ENCODE peak calls at places on chromosomes 1 and 21, in ten cellular contexts. One of them, this sample, is unnamed.

GRCh38 chr1:116203192-116203723 is 92.1 kb downstream of the MAB21L3 start:
- DNase-seq in fibroblast of lung: no peak
- DNase-seq in neural progenitor cell: no peak
- DNase-seq in Karpas-422: no peak
- DNase-seq in K562: no peak
- DNase-seq in GM23248: peak
- DNase-seq in astrocyte: peak
- DNase-seq in H9: no peak
- DNase-seq in hepatocyte: no peak
- DNase-seq in IMR-90: no peak
- DNase-seq in this sample: no peak

GRCh38 chr1:86965012-86965826 is 50.8 kb downstream of the HS2ST1 start:
- DNase-seq in fibroblast of lung: peak
- DNase-seq in neural progenitor cell: peak
- DNase-seq in Karpas-422: peak
- DNase-seq in K562: no peak
- DNase-seq in GM23248: peak
- DNase-seq in astrocyte: no peak
- DNase-seq in H9: no peak
- DNase-seq in hepatocyte: peak
- DNase-seq in IMR-90: peak
- DNase-seq in this sample: peak

GRCh38 chr1:227760377-227760776 is 25.1 kb downstream of the SNAP47 start:
- DNase-seq in fibroblast of lung: no peak
- DNase-seq in neural progenitor cell: no peak
- DNase-seq in Karpas-422: no peak
- DNase-seq in K562: no peak
- DNase-seq in GM23248: no peak
- DNase-seq in astrocyte: no peak
- DNase-seq in H9: no peak
- DNase-seq in hepatocyte: no peak
- DNase-seq in IMR-90: no peak
- DNase-seq in this sample: no peak

GRCh38 chr1:175042650-175043049 is 19.4 kb upstream of the MRPS14 start:
- DNase-seq in fibroblast of lung: no peak
- DNase-seq in neural progenitor cell: no peak
- DNase-seq in Karpas-422: no peak
- DNase-seq in K562: no peak
- DNase-seq in GM23248: no peak
- DNase-seq in astrocyte: no peak
- DNase-seq in H9: no peak
- DNase-seq in hepatocyte: no peak
- DNase-seq in IMR-90: no peak
- DNase-seq in this sample: no peak

GRCh38 chr1:226915672-226915995 is 24.5 kb upstream of the COQ8A start:
- DNase-seq in fibroblast of lung: no peak
- DNase-seq in neural progenitor cell: no peak
- DNase-seq in Karpas-422: no peak
- DNase-seq in K562: no peak
- DNase-seq in GM23248: no peak
- DNase-seq in astrocyte: no peak
- DNase-seq in H9: no peak
- DNase-seq in hepatocyte: no peak
- DNase-seq in IMR-90: no peak
- DNase-seq in this sample: no peak

GRCh38 chr1:35264861-35265260 is 3.6 kb upstream of the ZMYM4 start:
- DNase-seq in fibroblast of lung: peak
- DNase-seq in neural progenitor cell: no peak
- DNase-seq in Karpas-422: no peak
- DNase-seq in K562: no peak
- DNase-seq in GM23248: peak
- DNase-seq in astrocyte: peak
- DNase-seq in H9: peak
- DNase-seq in hepatocyte: no peak
- DNase-seq in IMR-90: peak
- DNase-seq in this sample: no peak

GRCh38 chr1:54604572-54605370 is 18.6 kb downstream of the FAM151A start:
- DNase-seq in fibroblast of lung: no peak
- DNase-seq in neural progenitor cell: no peak
- DNase-seq in Karpas-422: no peak
- DNase-seq in K562: no peak
- DNase-seq in GM23248: no peak
- DNase-seq in astrocyte: no peak
- DNase-seq in H9: no peak
- DNase-seq in hepatocyte: no peak
- DNase-seq in IMR-90: no peak
- DNase-seq in this sample: peak

GRCh38 chr1:150151291-150152181 is 1.8 kb downstream of the PLEKHO1 start:
- DNase-seq in fibroblast of lung: no peak
- DNase-seq in neural progenitor cell: no peak
- DNase-seq in Karpas-422: no peak
- DNase-seq in K562: no peak
- DNase-seq in GM23248: peak
- DNase-seq in astrocyte: no peak
- DNase-seq in H9: no peak
- DNase-seq in hepatocyte: no peak
- DNase-seq in IMR-90: no peak
- DNase-seq in this sample: peak

GRCh38 chr1:119101563-119101962 is 38.9 kb downstream of the WARS2 start:
- DNase-seq in fibroblast of lung: peak
- DNase-seq in neural progenitor cell: no peak
- DNase-seq in Karpas-422: no peak
- DNase-seq in K562: no peak
- DNase-seq in GM23248: peak
- DNase-seq in astrocyte: peak
- DNase-seq in H9: no peak
- DNase-seq in hepatocyte: peak
- DNase-seq in IMR-90: peak
- DNase-seq in this sample: no peak

GRCh38 chr1:15820478-15820877 is 13.0 kb upstream of the UQCRHL start:
- DNase-seq in fibroblast of lung: no peak
- DNase-seq in neural progenitor cell: no peak
- DNase-seq in Karpas-422: no peak
- DNase-seq in K562: no peak
- DNase-seq in GM23248: peak
- DNase-seq in astrocyte: peak
- DNase-seq in H9: no peak
- DNase-seq in hepatocyte: no peak
- DNase-seq in IMR-90: peak
- DNase-seq in this sample: no peak

GRCh38 chr1:227450489-227450888 is 112.9 kb upstream of the ZNF678 start:
- DNase-seq in fibroblast of lung: no peak
- DNase-seq in neural progenitor cell: no peak
- DNase-seq in Karpas-422: no peak
- DNase-seq in K562: no peak
- DNase-seq in GM23248: no peak
- DNase-seq in astrocyte: no peak
- DNase-seq in H9: no peak
- DNase-seq in hepatocyte: no peak
- DNase-seq in IMR-90: no peak
- DNase-seq in this sample: no peak

GRCh38 chr1:111553199-111553598 is 49.8 kb upstream of the ADORA3 start:
- DNase-seq in fibroblast of lung: no peak
- DNase-seq in neural progenitor cell: no peak
- DNase-seq in Karpas-422: no peak
- DNase-seq in K562: no peak
- DNase-seq in GM23248: peak
- DNase-seq in astrocyte: peak
- DNase-seq in H9: no peak
- DNase-seq in hepatocyte: no peak
- DNase-seq in IMR-90: peak
- DNase-seq in this sample: no peak

GRCh38 chr1:209387969-209388329 is 195.6 kb upstream of the CAMK1G start:
- DNase-seq in fibroblast of lung: no peak
- DNase-seq in neural progenitor cell: no peak
- DNase-seq in Karpas-422: no peak
- DNase-seq in K562: no peak
- DNase-seq in GM23248: peak
- DNase-seq in astrocyte: peak
- DNase-seq in H9: no peak
- DNase-seq in hepatocyte: no peak
- DNase-seq in IMR-90: peak
- DNase-seq in this sample: no peak

GRCh38 chr1:165631403-165632151 is 543 bp downstream of the MGST3 start:
- DNase-seq in fibroblast of lung: peak
- DNase-seq in neural progenitor cell: peak
- DNase-seq in Karpas-422: no peak
- DNase-seq in K562: peak
- DNase-seq in GM23248: peak
- DNase-seq in astrocyte: peak
- DNase-seq in H9: peak
- DNase-seq in hepatocyte: peak
- DNase-seq in IMR-90: peak
- DNase-seq in this sample: peak

GRCh38 chr1:150875197-150876110 is 945 bp downstream of the ARNT start:
- DNase-seq in fibroblast of lung: peak
- DNase-seq in neural progenitor cell: no peak
- DNase-seq in Karpas-422: no peak
- DNase-seq in K562: no peak
- DNase-seq in GM23248: peak
- DNase-seq in astrocyte: no peak
- DNase-seq in H9: no peak
- DNase-seq in hepatocyte: peak
- DNase-seq in IMR-90: no peak
- DNase-seq in this sample: peak

GRCh38 chr1:33294071-33295010 is 26.6 kb downstream of the A3GALT2 start:
- DNase-seq in fibroblast of lung: no peak
- DNase-seq in neural progenitor cell: no peak
- DNase-seq in Karpas-422: no peak
- DNase-seq in K562: no peak
- DNase-seq in GM23248: no peak
- DNase-seq in astrocyte: no peak
- DNase-seq in H9: no peak
- DNase-seq in hepatocyte: no peak
- DNase-seq in IMR-90: no peak
- DNase-seq in this sample: no peak
- H3K4me2 ChIP-seq in fibroblast of lung: no peak
- H3K4me2 ChIP-seq in neural progenitor cell: no peak
- H3K4me2 ChIP-seq in Karpas-422: no peak
- H3K4me2 ChIP-seq in K562: no peak
- H3K4me2 ChIP-seq in GM23248: no peak
- H3K4me2 ChIP-seq in astrocyte: no peak
- H3K4me2 ChIP-seq in H9: no peak
- H3K4me2 ChIP-seq in hepatocyte: no peak
- H3K4me2 ChIP-seq in IMR-90: no peak
- H3K4me2 ChIP-seq in this sample: no peak

GRCh38 chr1:77888429-77889239 is at the start of gene NEXN:
- DNase-seq in fibroblast of lung: peak
- DNase-seq in neural progenitor cell: peak
- DNase-seq in Karpas-422: no peak
- DNase-seq in K562: peak
- DNase-seq in GM23248: peak
- DNase-seq in astrocyte: peak
- DNase-seq in H9: peak
- DNase-seq in hepatocyte: peak
- DNase-seq in IMR-90: peak
- DNase-seq in this sample: no peak

GRCh38 chr1:77888071-77888428 is 374 bp upstream of the NEXN start:
- DNase-seq in fibroblast of lung: peak
- DNase-seq in neural progenitor cell: no peak
- DNase-seq in Karpas-422: no peak
- DNase-seq in K562: no peak
- DNase-seq in GM23248: peak
- DNase-seq in astrocyte: peak
- DNase-seq in H9: no peak
- DNase-seq in hepatocyte: peak
- DNase-seq in IMR-90: peak
- DNase-seq in this sample: no peak

GRCh38 chr1:77891200-77891599 is 2.8 kb downstream of the NEXN start:
- DNase-seq in fibroblast of lung: no peak
- DNase-seq in neural progenitor cell: no peak
- DNase-seq in Karpas-422: no peak
- DNase-seq in K562: no peak
- DNase-seq in GM23248: no peak
- DNase-seq in astrocyte: no peak
- DNase-seq in H9: no peak
- DNase-seq in hepatocyte: no peak
- DNase-seq in IMR-90: no peak
- DNase-seq in this sample: no peak

GRCh38 chr1:77889671-77890070 is 1.2 kb downstream of the NEXN start:
- DNase-seq in fibroblast of lung: peak
- DNase-seq in neural progenitor cell: no peak
- DNase-seq in Karpas-422: no peak
- DNase-seq in K562: no peak
- DNase-seq in GM23248: peak
- DNase-seq in astrocyte: peak
- DNase-seq in H9: no peak
- DNase-seq in hepatocyte: peak
- DNase-seq in IMR-90: peak
- DNase-seq in this sample: no peak

DNA sequence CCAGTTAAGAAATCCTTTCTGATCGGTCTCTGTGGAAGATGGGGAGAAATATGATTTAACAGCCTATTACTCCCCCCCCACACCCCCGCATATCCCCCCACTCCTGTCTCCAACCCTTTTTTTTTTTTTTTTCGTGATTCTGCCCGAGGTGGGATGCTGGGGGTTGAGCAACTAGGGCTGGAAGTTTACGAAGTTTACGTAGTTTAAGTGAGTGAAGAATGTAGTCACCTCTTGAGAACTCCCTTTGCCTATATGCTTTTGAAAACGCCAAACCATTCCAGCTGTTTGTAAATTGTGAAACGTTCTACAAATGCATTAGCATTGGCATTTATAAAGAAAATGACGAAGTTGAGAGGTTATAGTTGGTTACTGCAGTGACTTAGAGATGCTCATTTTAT is 815 bp downstream of the NEXN start:
- DNase-seq in fibroblast of lung: peak
- DNase-seq in neural progenitor cell: peak
- DNase-seq in Karpas-422: no peak
- DNase-seq in K562: no peak
- DNase-seq in GM23248: peak
- DNase-seq in astrocyte: peak
- DNase-seq in H9: no peak
- DNase-seq in hepatocyte: peak
- DNase-seq in IMR-90: peak
- DNase-seq in this sample: no peak
- H3K4me2 ChIP-seq in fibroblast of lung: peak
- H3K4me2 ChIP-seq in neural progenitor cell: peak
- H3K4me2 ChIP-seq in Karpas-422: peak
- H3K4me2 ChIP-seq in K562: peak
- H3K4me2 ChIP-seq in GM23248: peak
- H3K4me2 ChIP-seq in astrocyte: peak
- H3K4me2 ChIP-seq in H9: peak
- H3K4me2 ChIP-seq in hepatocyte: peak
- H3K4me2 ChIP-seq in IMR-90: peak
- H3K4me2 ChIP-seq in this sample: peak

GRCh38 chr1:206922524-206922923 is 783 bp upstream of the FCMR start:
- DNase-seq in fibroblast of lung: no peak
- DNase-seq in neural progenitor cell: no peak
- DNase-seq in Karpas-422: no peak
- DNase-seq in K562: no peak
- DNase-seq in GM23248: no peak
- DNase-seq in astrocyte: no peak
- DNase-seq in H9: no peak
- DNase-seq in hepatocyte: no peak
- DNase-seq in IMR-90: no peak
- DNase-seq in this sample: no peak
- H3K4me2 ChIP-seq in fibroblast of lung: no peak
- H3K4me2 ChIP-seq in neural progenitor cell: no peak
- H3K4me2 ChIP-seq in Karpas-422: no peak
- H3K4me2 ChIP-seq in K562: no peak
- H3K4me2 ChIP-seq in GM23248: no peak
- H3K4me2 ChIP-seq in astrocyte: no peak
- H3K4me2 ChIP-seq in H9: no peak
- H3K4me2 ChIP-seq in hepatocyte: no peak
- H3K4me2 ChIP-seq in IMR-90: no peak
- H3K4me2 ChIP-seq in this sample: peak

GRCh38 chr21:44982558-44983244 is 42.9 kb downstream of the SLX9 start:
- DNase-seq in fibroblast of lung: peak
- DNase-seq in neural progenitor cell: no peak
- DNase-seq in Karpas-422: no peak
- DNase-seq in K562: no peak
- DNase-seq in GM23248: no peak
- DNase-seq in astrocyte: peak
- DNase-seq in H9: no peak
- DNase-seq in hepatocyte: peak
- DNase-seq in IMR-90: peak
- DNase-seq in this sample: no peak
- H3K4me2 ChIP-seq in fibroblast of lung: no peak
- H3K4me2 ChIP-seq in neural progenitor cell: no peak
- H3K4me2 ChIP-seq in Karpas-422: no peak
- H3K4me2 ChIP-seq in K562: no peak
- H3K4me2 ChIP-seq in GM23248: no peak
- H3K4me2 ChIP-seq in astrocyte: peak
- H3K4me2 ChIP-seq in H9: no peak
- H3K4me2 ChIP-seq in hepatocyte: peak
- H3K4me2 ChIP-seq in IMR-90: no peak
- H3K4me2 ChIP-seq in this sample: no peak

This sample was measured in OCI-LY7.